ENCODE peak calls at places on chromosome 11, in ten cellular contexts. F is stimulated activated CD8-positive, alpha-beta memory T cell treated with anti-CD3 and anti-CD28 coated beads, Interleukin-2, amount 100 ng/mL, for 48 hours; Q is non-pigmented ciliary epithelial cell; T is Caki2; L is colonic mucosa; O is HEK293T; N is epithelial cell of esophagus; V is ACHN; P is stomach; Y is psoas muscle. U is an unnamed sample.
A peak's percentile ranks its signal among the peaks of the same experiment; 100 is the strongest.

GRCh38 chr11:106466441-106467190 is 389.2 kb downstream of the AASDHPPT start:
- DNase-seq in T (peak; percentile 34), V (no peak), O (no peak), Q (peak; percentile 72), L (no peak), P (no peak), N (peak; percentile 74), F (no peak), Y (no peak), U (no peak)

GRCh38 chr11:98090861-98091575 is 929.7 kb upstream of the CNTN5 start:
- DNase-seq in T (no peak), P (no peak), F (no peak), N (no peak), Q (no peak), L (no peak), Y (no peak), O (no peak), V (no peak), U (no peak)

GRCh38 chr11:8906629-8907028 is 4.4 kb upstream of the AKIP1 start:
- DNase-seq in P (no peak), F (no peak), N (peak; percentile 87), O (no peak), L (no peak), V (no peak), Y (no peak), Q (peak; percentile 59), T (no peak), U (no peak)

GRCh38 chr11:45470151-45471001 is 184.2 kb upstream of the SYT13 start:
- DNase-seq in F (no peak), L (no peak), N (no peak), V (no peak), Y (peak; percentile 40), T (no peak), Q (no peak), O (no peak), P (no peak), U (no peak)

GRCh38 chr11:74570266-74571061 is 21.9 kb upstream of the POLD3 start:
- DNase-seq in Y (no peak), Q (peak; percentile 22), T (peak; percentile 21), V (peak; percentile 49), O (peak; percentile 72), F (no peak), P (peak; percentile 56), L (peak; percentile 74), N (peak; percentile 74), U (no peak)

GRCh38 chr11:16604784-16605439 is 133.5 kb upstream of the C11orf58 start:
- DNase-seq in V (peak; percentile 51), Q (no peak), Y (peak; percentile 52), N (peak; percentile 51), T (peak; percentile 62), O (peak; percentile 36), P (peak; percentile 54), L (peak; percentile 41), F (no peak), U (no peak)

GRCh38 chr11:73335204-73335923 is 27.3 kb downstream of the ARHGEF17 start:
- DNase-seq in N (peak; percentile 70), L (peak; percentile 90), T (peak; percentile 65), V (peak; percentile 78), F (peak; percentile 72), P (peak; percentile 87), O (peak; percentile 87), Y (peak; percentile 82), Q (no peak), U (peak; percentile 36)

GRCh38 chr11:128709402-128709801 is 15.5 kb downstream of the FLI1 start:
- DNase-seq in F (no peak), L (no peak), P (no peak), O (no peak), Q (peak; percentile 99), N (peak; percentile 81), T (no peak), Y (no peak), V (no peak), U (no peak)

GRCh38 chr11:129281471-129282268 is 89.5 kb upstream of the ARHGAP32 start:
- DNase-seq in Y (no peak), P (no peak), N (no peak), O (no peak), L (no peak), Q (no peak), F (no peak), V (no peak), T (no peak), U (no peak)

GRCh38 chr11:27754035-27755017 is 54.1 kb upstream of the BDNF start:
- DNase-seq in Q (peak; percentile 73), V (no peak), L (no peak), O (no peak), N (peak; percentile 24), Y (no peak), P (no peak), T (peak; percentile 31), F (no peak), U (no peak)